ENCODE peak calls at places on chromosomes 5 and 9, in six cellular contexts. U is bronchial epithelial cell; A is effector memory CD4-positive, alpha-beta T cell; D is adrenal gland; W is pancreas; X is fibroblast of lung. S is an unnamed sample.

GRCh38 chr5:12095808-12096281 is 191.6 kb upstream of the CTNND2 start:
- DNase-seq in U (peak; percentile 1), X (no peak), W (no peak), D (no peak), A (no peak), S (no peak)

GRCh38 chr5:142181096-142181495 is 72.5 kb downstream of the NDFIP1 start:
- DNase-seq in A (no peak), X (no peak), U (no peak), W (no peak), D (no peak), S (peak; percentile 57)

GRCh38 chr5:68319316-68320093 is 103.9 kb downstream of the PIK3R1 start:
- DNase-seq in A (no peak), W (no peak), D (no peak), U (peak; percentile 91), X (peak; percentile 51), S (no peak)

GRCh38 chr5:63820557-63820956 is 141.7 kb downstream of the HTR1A start:
- DNase-seq in A (no peak), U (no peak), W (peak; percentile 83), D (no peak), X (no peak), S (no peak)

GRCh38 chr5:57834829-57835554 is 352.4 kb upstream of the ACTBL2 start:
- DNase-seq in U (peak; percentile 90), D (no peak), X (peak; percentile 53), W (no peak), A (no peak), S (no peak)

GRCh38 chr9:127825319-127826051 is 22.8 kb downstream of the FPGS start:
- DNase-seq in U (no peak), X (no peak), A (no peak), D (peak; percentile 56), W (no peak), S (peak; percentile 74)

GRCh38 chr9:80157561-80157983 is 585.8 kb downstream of the TLE4 start:
- DNase-seq in U (no peak), X (peak; percentile 79), A (no peak), D (no peak), W (no peak), S (no peak)

GRCh38 chr9:82670000-82670399 is 392.9 kb downstream of the RASEF start:
- DNase-seq in U (no peak), A (no peak), D (no peak), X (no peak), W (no peak), S (peak; percentile 59)

GRCh38 chr5:172868436-172868923 is 34.4 kb downstream of the ERGIC1 start:
- DNase-seq in X (peak; percentile 78), A (no peak), D (no peak), W (no peak), U (peak; percentile 78), S (no peak)

GRCh38 chr9:137804908-137805356 is 72.7 kb upstream of the CACNA1B start:
- DNase-seq in D (no peak), A (no peak), X (peak; percentile 6), U (peak; percentile 72), W (no peak), S (no peak)

GRCh38 chr5:180673371-180674252 is 24.2 kb upstream of the FLT4 start:
- DNase-seq in W (no peak), D (no peak), A (no peak), U (no peak), X (no peak), S (no peak)

GRCh38 chr5:82312373-82312856 is 34.3 kb upstream of the RPS23 start:
- DNase-seq in D (peak; percentile 74), U (peak; percentile 53), X (peak; percentile 87), W (no peak), A (peak; percentile 9), S (peak; percentile 72)

GRCh38 chr9:110900917-110901316 is 137.4 kb downstream of the LPAR1 start:
- DNase-seq in D (no peak), X (peak; percentile 53), W (no peak), A (no peak), U (peak; percentile 35), S (no peak)

GRCh38 chr9:2704504-2704903 is 12.8 kb upstream of the KCNV2 start:
- DNase-seq in D (no peak), W (no peak), A (no peak), U (no peak), X (no peak), S (no peak)

GRCh38 chr5:95609711-95610110 is 10.2 kb upstream of the GPR150 start:
- DNase-seq in D (no peak), X (peak; percentile 27), A (no peak), W (no peak), U (no peak), S (no peak)

GRCh38 chr9:96514825-96515218 is 64.9 kb downstream of the HABP4 start:
- DNase-seq in D (no peak), U (no peak), A (no peak), W (no peak), X (no peak), S (no peak)

GRCh38 chr9:6788175-6789016 is 30.6 kb downstream of the KDM4C start:
- DNase-seq in A (no peak), D (no peak), X (peak; percentile 39), U (peak; percentile 66), W (no peak), S (no peak)

GRCh38 chr9:132006657-132007370 is 72.9 kb downstream of the MED27 start:
- DNase-seq in D (no peak), X (peak; percentile 75), W (no peak), A (no peak), U (peak; percentile 82), S (no peak)

GRCh38 chr9:133492061-133493021 is 13.4 kb upstream of the SLC2A6 start:
- DNase-seq in W (no peak), A (no peak), X (no peak), D (no peak), U (peak; percentile 15), S (no peak)

GRCh38 chr9:97895695-97896332 is 26.5 kb downstream of the TRMO start:
- DNase-seq in A (no peak), U (peak; percentile 61), D (no peak), X (no peak), W (no peak), S (peak; percentile 57)

GRCh38 chr9:134451700-134452458 is 125.6 kb downstream of the RXRA start:
- DNase-seq in U (no peak), X (no peak), W (no peak), A (no peak), D (no peak), S (no peak)

GRCh38 chr9:550267-550790 is 291.2 kb upstream of the DMRT1 start:
- DNase-seq in U (no peak), W (no peak), D (no peak), A (no peak), X (no peak), S (no peak)

GRCh38 chr9:26975728-26976707 is 19.8 kb downstream of the IFT74 start:
- DNase-seq in U (peak; percentile 42), W (peak; percentile 22), D (peak; percentile 25), A (no peak), X (peak; percentile 51), S (peak; percentile 49)

DNA sequence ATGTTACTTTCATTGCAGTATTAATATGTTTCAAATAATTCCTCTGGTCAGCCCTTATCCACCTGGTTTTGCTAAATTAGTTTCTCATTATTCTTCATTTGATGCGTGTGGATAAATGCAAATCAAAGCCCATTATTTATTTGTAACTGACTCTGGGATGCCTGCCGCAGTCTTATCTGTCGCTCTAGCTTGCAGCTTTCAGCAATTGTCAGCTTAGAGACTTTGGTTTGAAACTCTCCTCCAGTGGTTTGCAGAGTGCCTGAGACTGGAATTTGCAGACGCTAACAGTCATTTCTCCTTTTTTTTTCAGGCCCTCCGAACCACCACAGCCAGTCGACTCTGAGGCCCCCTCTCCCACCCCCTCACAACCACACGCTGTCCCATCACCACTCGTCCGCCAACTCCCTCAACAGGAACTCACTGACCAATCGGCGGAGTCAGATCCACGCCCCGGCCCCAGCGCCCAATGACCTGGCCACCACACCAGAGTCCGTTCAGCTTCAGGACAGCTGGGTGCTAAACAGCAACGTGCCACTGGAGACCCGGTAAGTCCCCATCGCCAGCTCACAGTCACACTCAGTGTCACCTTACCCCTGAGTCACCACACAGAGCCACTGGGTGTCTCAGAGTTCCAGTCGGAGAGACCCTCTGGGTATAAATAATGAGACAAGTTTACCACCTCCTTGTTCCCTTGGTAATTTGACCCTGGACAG is 339.0 kb upstream of the WWC1 start:
- DNase-seq in U (no peak), D (no peak), W (no peak), A (no peak), X (no peak), S (no peak)
- H3K4me3 ChIP-seq in U (no peak overlapping the region), D (no peak overlapping the region), W (no peak overlapping the region), A (no peak overlapping the region), X (no peak overlapping the region), S (no peak overlapping the region)

DNA sequence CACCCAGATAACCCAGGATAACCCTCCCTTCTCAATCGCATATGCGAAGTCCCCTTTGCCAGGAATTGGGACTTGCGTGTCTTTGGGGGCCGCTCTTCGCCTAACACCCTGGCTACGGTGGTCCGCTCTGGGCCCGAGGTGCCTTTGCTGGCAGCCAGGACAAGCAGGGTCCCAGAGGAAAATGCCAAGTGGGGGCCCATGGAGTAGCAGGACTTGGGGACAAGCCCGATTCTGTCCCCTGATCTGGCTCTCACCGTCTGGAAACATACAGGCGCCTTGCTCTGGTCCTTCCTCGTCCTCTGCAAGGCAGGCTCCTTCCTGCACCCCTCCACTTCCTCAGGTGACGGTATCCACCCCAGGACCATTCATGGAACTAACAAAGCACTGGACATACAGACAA is 78.1 kb upstream of the UNC5A start:
- DNase-seq in X (no peak), A (no peak), D (no peak), W (no peak), U (no peak), S (peak; percentile 3)
- H3K27me3 ChIP-seq in X (peaks cover 44% of the 10 kb centered on the region), A (no peaks in the 10 kb centered on the region), D (peaks cover 3% of the 10 kb centered on the region), W (no peaks in the 10 kb centered on the region), U (peaks cover 7% of the 10 kb centered on the region), S (no peaks in the 10 kb centered on the region)

GRCh38 chr5:10421841-10422691 is 19.6 kb upstream of the ROPN1L start:
- DNase-seq in X (no peak), W (no peak), U (no peak), A (no peak), D (no peak), S (no peak)

GRCh38 chr5:10418654-10419345 is 22.9 kb upstream of the ROPN1L start:
- DNase-seq in X (no peak), D (no peak), A (no peak), U (no peak), W (no peak), S (no peak)

GRCh38 chr5:10423009-10423408 is 18.7 kb upstream of the ROPN1L start:
- DNase-seq in X (no peak), U (no peak), A (no peak), W (no peak), D (no peak), S (no peak)

GRCh38 chr5:10420468-10420867 is 21.2 kb upstream of the ROPN1L start:
- DNase-seq in X (no peak), W (no peak), A (no peak), D (no peak), U (no peak), S (peak; percentile 63)

DNA sequence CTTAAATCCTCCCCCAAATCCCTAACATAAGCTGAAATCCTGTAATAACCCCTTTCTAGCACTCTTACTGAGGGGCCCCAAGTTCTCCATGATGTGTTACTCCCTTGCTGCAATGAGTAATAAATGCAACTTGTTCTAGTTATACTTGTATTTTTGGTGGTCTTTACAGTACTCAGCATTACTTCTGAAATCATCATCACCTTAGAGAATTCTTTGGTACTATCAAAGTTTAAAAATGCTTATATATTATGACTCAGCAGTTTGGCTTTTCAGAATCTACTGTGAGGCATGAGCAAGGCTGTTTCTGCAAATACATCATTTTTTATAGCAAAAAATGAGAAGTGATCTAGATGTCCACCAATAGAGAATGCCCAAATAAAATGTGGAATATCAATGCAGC is 20.8 kb upstream of the ROPN1L start:
- DNase-seq in A (no peak), D (no peak), X (no peak), W (no peak), U (no peak), S (no peak)
- H3K36me3 ChIP-seq in A (peaks cover 54% of the 10 kb centered on the region), D (peaks cover 52% of the 10 kb centered on the region), X (peaks cover 2% of the 10 kb centered on the region), W (peaks cover 23% of the 10 kb centered on the region), U (peaks cover 24% of the 10 kb centered on the region), S (peaks cover 65% of the 10 kb centered on the region)

GRCh38 chr5:31935702-31936347 is 238.3 kb downstream of the GOLPH3 start:
- DNase-seq in W (no peak), U (peak; percentile 61), X (peak; percentile 11), D (no peak), A (no peak), S (peak; percentile 52)
- H3K4me3 ChIP-seq in W (peak overlapping the region; percentile 10), U (peak overlapping the region; percentile 28), X (no peak overlapping the region), D (no peak overlapping the region), A (no peak overlapping the region), S (peak overlapping the region; percentile 51)